ENCODE peak calls at places on chromosome 1, in ten cellular contexts. U is activated naive CD4-positive, alpha-beta T cell treated with anti-CD3 and anti-CD28 coated beads, Interleukin-2, amount 50 U/mL, for 16 hours; T is stimulated activated naive CD8-positive, alpha-beta T cell treated with anti-CD3 and anti-CD28 coated beads, Interleukin-15, Interleukin-2, amounts not matched to agents 100 U/mL and 50 U/mL, for 24 hours; D is endodermal cell; E is stimulated activated CD8-positive, alpha-beta memory T cell treated with anti-CD3 and anti-CD28 coated beads, Interleukin-15, amount 100 ng/mL, for 24 hours; A is MM.1S; Z is EH; W is activated CD4-positive, alpha-beta memory T cell treated with anti-CD3 and anti-CD28 coated beads, Interleukin-2, amount 10 ng/mL, durations not matched to agents 7 days and 5 days; N is left ventricle myocardium inferior; G is LoVo. M is an unnamed sample.

GRCh38 chr1:67978988-67979516 is 71.4 kb downstream of the DIRAS3 start:
- DNase-seq in U (no peak), T (no peak), D (no peak), E (no peak), A (no peak), Z (peak; percentile 71), W (no peak), N (no peak), G (peak; percentile 16), M (no peak)

GRCh38 chr1:237851209-237851845 is 39.4 kb downstream of the ZP4 start:
- DNase-seq in U (no peak), T (peak; percentile 35), D (peak; percentile 87), E (no peak), A (peak; percentile 59), Z (no peak), W (peak; percentile 20), N (no peak), G (peak; percentile 27), M (no peak)

GRCh38 chr1:178572604-178573003 is 59.7 kb downstream of the TEX35 start:
- DNase-seq in U (no peak), T (no peak), D (no peak), E (no peak), A (peak; percentile 2), Z (no peak), W (no peak), N (no peak), G (no peak), M (no peak)

GRCh38 chr1:87194856-87195255 is 133.8 kb upstream of the LMO4 start:
- DNase-seq in U (no peak), T (no peak), D (no peak), E (no peak), A (no peak), Z (no peak), W (no peak), N (no peak), G (no peak), M (no peak)

GRCh38 chr1:44707959-44708831 is 22.8 kb downstream of the RNU5D-1 start:
- DNase-seq in U (no peak), T (peak; percentile 39), D (peak; percentile 70), E (no peak), A (peak; percentile 69), Z (peak; percentile 66), W (no peak), N (no peak), G (peak; percentile 53), M (peak; percentile 23)

GRCh38 chr1:188043536-188044245 is 1214.9 kb downstream of the PLA2G4A start:
- DNase-seq in U (no peak), T (no peak), D (no peak), E (no peak), A (no peak), Z (no peak), W (no peak), N (no peak), G (no peak), M (no peak)

GRCh38 chr1:10626781-10627410 is 152.1 kb downstream of the PEX14 start:
- DNase-seq in U (no peak), T (no peak), D (no peak), E (no peak), A (no peak), Z (no peak), W (no peak), N (no peak), G (no peak), M (no peak)

GRCh38 chr1:46244656-46245371 is 2.7 kb upstream of the RAD54L start:
- DNase-seq in U (no peak), T (no peak), D (peak; percentile 46), E (no peak), A (peak; percentile 60), Z (peak; percentile 48), W (peak; percentile 22), N (no peak), G (peak; percentile 12), M (no peak)

GRCh38 chr1:204367193-204367858 is 7.6 kb upstream of the PLEKHA6 start:
- DNase-seq in U (no peak), T (no peak), D (no peak), E (no peak), A (no peak), Z (no peak), W (no peak), N (no peak), G (no peak), M (no peak)

GRCh38 chr1:204780682-204781081 is 90.0 kb upstream of the NFASC start:
- DNase-seq in U (no peak), T (no peak), D (no peak), E (no peak), A (no peak), Z (peak; percentile 8), W (no peak), N (no peak), G (peak; percentile 1), M (no peak)

M was measured in pancreas.